ENCODE peak calls at places on chromosomes 12 and 14, in five cellular contexts. K is foreskin fibroblast; P is EL; I is endodermal cell; V is stimulated activated CD4-positive, alpha-beta T cell treated with anti-CD3 and anti-CD28 coated beads, TNF-alpha, amount 100 ng/mL, for 1 hour. J is an unnamed sample.

GRCh38 chr14:32345311-32345771 is 16.2 kb downstream of the AKAP6 start:
- DNase-seq in K (no peak), P (no peak), I (no peak), V (no peak), J (no peak)

GRCh38 chr14:63852817-63853730 is at the start of gene SYNE2:
- DNase-seq in K (peak; percentile 56), P (peak; percentile 80), I (peak; percentile 94), V (peak; percentile 49), J (no peak)

GRCh38 chr12:56487448-56488040 is 417 bp downstream of the GLS2 start:
- DNase-seq in K (no peak), P (peak; percentile 17), I (peak; percentile 90), V (no peak), J (no peak)

GRCh38 chr12:86081798-86082197 is 174.4 kb downstream of the MGAT4C start:
- DNase-seq in K (no peak), P (no peak), I (no peak), V (no peak), J (no peak)

GRCh38 chr12:49962861-49963765 is 1.4 kb downstream of the AQP5 start:
- DNase-seq in K (no peak), P (peak; percentile 32), I (peak; percentile 58), V (no peak), J (no peak)

GRCh38 chr14:103332143-103332919 is 1.7 kb upstream of the EIF5 start:
- DNase-seq in K (no peak), P (no peak), I (no peak), V (no peak), J (no peak)

GRCh38 chr12:57722716-57723629 is 15.6 kb downstream of the AGAP2 start:
- DNase-seq in K (no peak), P (no peak), I (peak; percentile 41), V (no peak), J (no peak)

GRCh38 chr14:54637829-54638446 is 71.0 kb downstream of the SAMD4A start:
- DNase-seq in K (peak; percentile 62), P (peak; percentile 48), I (no peak), V (no peak), J (no peak)

GRCh38 chr14:74875941-74876913 is at the start of gene PROX2:
- DNase-seq in K (no peak), P (peak; percentile 30), I (no peak), V (no peak), J (no peak)

GRCh38 chr14:100783630-100784321 is 42.1 kb upstream of the MEG3 start:
- DNase-seq in K (no peak), P (no peak), I (no peak), V (no peak), J (no peak)

GRCh38 chr14:60508707-60509437 is at the start of gene SIX6:
- DNase-seq in K (no peak), P (no peak), I (peak; percentile 95), V (no peak), J (no peak)

GRCh38 chr14:100875861-100876590 is 27.5 kb downstream of the RTL1 start:
- DNase-seq in K (no peak), P (no peak), I (no peak), V (no peak), J (no peak)

GRCh38 chr12:51971679-51972423 is 20.4 kb downstream of the ACVR1B start:
- DNase-seq in K (no peak), P (no peak), I (no peak), V (no peak), J (no peak)